ENCODE peak calls at places on chromosome 7, in five cellular contexts. N is epithelial cell of esophagus; E is CD8-positive, alpha-beta T cell; V is fibroblast of mammary gland; D is IMR-90. H is an unnamed sample.
A peak's percentile ranks its signal among the peaks of the same experiment; 100 is the strongest.

GRCh38 chr7:86949052-86949778 is 110.2 kb downstream of the ELAPOR2 start:
- DNase-seq in N (no peak), E (no peak), V (no peak), D (no peak), H (no peak)

GRCh38 chr7:7751243-7752092 is 33.1 kb upstream of the RPA3 start:
- DNase-seq in N (no peak), E (no peak), V (no peak), D (no peak), H (no peak)

GRCh38 chr7:82017334-82017943 is 247.6 kb upstream of the HGF start:
- DNase-seq in N (peak; percentile 49), E (no peak), V (peak; percentile 64), D (peak; percentile 65), H (peak; percentile 28)

GRCh38 chr7:121107923-121108498 is 119.5 kb downstream of the CPED1 start:
- DNase-seq in N (peak; percentile 67), E (no peak), V (peak; percentile 80), D (peak; percentile 78), H (peak; percentile 70)

GRCh38 chr7:63900394-63901203 is 98.0 kb upstream of the ZNF722 start:
- DNase-seq in N (peak; percentile 45), E (peak; percentile 88), V (peak; percentile 66), D (no peak), H (no peak)

GRCh38 chr7:25656581-25657026 is 428.3 kb upstream of the NPVF start:
- DNase-seq in N (no peak), E (no peak), V (peak; percentile 46), D (no peak), H (no peak)

GRCh38 chr7:105990726-105991465 is 27.8 kb downstream of the CDHR3 start:
- DNase-seq in N (no peak), E (no peak), V (peak; percentile 23), D (no peak), H (no peak)

GRCh38 chr7:8197994-8198698 is 63.8 kb downstream of the ICA1 start:
- DNase-seq in N (no peak), E (peak; percentile 32), V (no peak), D (no peak), H (no peak)

GRCh38 chr7:73526892-73527821 is 5.1 kb upstream of the BAZ1B start:
- DNase-seq in N (no peak), E (no peak), V (no peak), D (no peak), H (no peak)

GRCh38 chr7:78510580-78511188 is 712.1 kb downstream of the PHTF2 start:
- DNase-seq in N (peak; percentile 61), E (no peak), V (peak; percentile 52), D (peak; percentile 67), H (peak; percentile 51)

GRCh38 chr7:139995034-139995915 is 67.5 kb downstream of the PARP12 start:
- DNase-seq in N (peak; percentile 24), E (no peak), V (peak; percentile 45), D (peak; percentile 87), H (peak; percentile 73)

GRCh38 chr7:55100962-55101327 is 82.1 kb downstream of the EGFR start:
- DNase-seq in N (peak; percentile 85), E (no peak), V (no peak), D (no peak), H (no peak)

GRCh38 chr7:6160191-6160623 is 112.2 kb downstream of the CYTH3 start:
- DNase-seq in N (peak; percentile 47), E (no peak), V (peak; percentile 84), D (peak; percentile 65), H (peak; percentile 13)

GRCh38 chr7:99560834-99561734 is 2.6 kb downstream of the ZNF655 start:
- DNase-seq in N (peak; percentile 91), E (no peak), V (no peak), D (no peak), H (peak; percentile 29)

GRCh38 chr7:103540986-103541385 is 95.0 kb upstream of the SLC26A5 start:
- DNase-seq in N (no peak), E (no peak), V (no peak), D (no peak), H (peak; percentile 40)

GRCh38 chr7:108497082-108497725 is 28.7 kb downstream of the PNPLA8 start:
- DNase-seq in N (peak; percentile 54), E (peak; percentile 52), V (peak; percentile 61), D (peak; percentile 52), H (peak; percentile 66)

GRCh38 chr7:74511360-74511759 is 57.7 kb downstream of the GTF2IRD1 start:
- DNase-seq in N (no peak), E (no peak), V (no peak), D (peak; percentile 13), H (no peak)

GRCh38 chr7:100087055-100087750 is 1.6 kb upstream of the COPS6 start:
- DNase-seq in N (peak; percentile 86), E (no peak), V (peak; percentile 97), D (peak; percentile 99), H (no peak)

GRCh38 chr7:158097511-158098124 is 490.0 kb downstream of the PTPRN2 start:
- DNase-seq in N (no peak), E (no peak), V (no peak), D (no peak), H (no peak)

GRCh38 chr7:105806592-105807266 is 69.7 kb downstream of the ATXN7L1 start:
- DNase-seq in N (peak; percentile 87), E (peak; percentile 43), V (peak; percentile 85), D (peak; percentile 79), H (peak; percentile 69)

GRCh38 chr7:151245360-151246160 is 2.9 kb downstream of the SMARCD3 start:
- DNase-seq in N (peak; percentile 21), E (peak; percentile 77), V (no peak), D (no peak), H (no peak)

GRCh38 chr7:50640779-50641178 is 75.6 kb upstream of the DDC start:
- DNase-seq in N (no peak), E (no peak), V (no peak), D (no peak), H (no peak)

GRCh38 chr7:127824682-127825081 is 172.7 kb downstream of the SND1 start:
- DNase-seq in N (no peak), E (no peak), V (no peak), D (no peak), H (no peak)

GRCh38 chr7:121505021-121505420 is 108.9 kb upstream of the FAM3C start:
- DNase-seq in N (no peak), E (no peak), V (peak; percentile 74), D (peak; percentile 45), H (no peak)

GRCh38 chr7:120942861-120943260 is 7.7 kb upstream of the ING3 start:
- DNase-seq in N (no peak), E (no peak), V (no peak), D (no peak), H (no peak)

GRCh38 chr7:92092210-92092609 is 42.1 kb downstream of the CYP51A1 start:
- DNase-seq in N (no peak), E (no peak), V (no peak), D (peak; percentile 3), H (no peak)
- TF ChIP-seq CTCF in N (no peak), E (no peak), V (no peak), D (no peak), H (no peak)

GRCh38 chr7:142153400-142153799 is 41.9 kb downstream of the MGAM2 start:
- DNase-seq in N (peak; percentile 46), E (no peak), V (no peak), D (no peak), H (peak; percentile 43)
- TF ChIP-seq CTCF in N (peak; percentile 64), E (no peak), V (peak; percentile 30), D (no peak), H (no peak)

DNA sequence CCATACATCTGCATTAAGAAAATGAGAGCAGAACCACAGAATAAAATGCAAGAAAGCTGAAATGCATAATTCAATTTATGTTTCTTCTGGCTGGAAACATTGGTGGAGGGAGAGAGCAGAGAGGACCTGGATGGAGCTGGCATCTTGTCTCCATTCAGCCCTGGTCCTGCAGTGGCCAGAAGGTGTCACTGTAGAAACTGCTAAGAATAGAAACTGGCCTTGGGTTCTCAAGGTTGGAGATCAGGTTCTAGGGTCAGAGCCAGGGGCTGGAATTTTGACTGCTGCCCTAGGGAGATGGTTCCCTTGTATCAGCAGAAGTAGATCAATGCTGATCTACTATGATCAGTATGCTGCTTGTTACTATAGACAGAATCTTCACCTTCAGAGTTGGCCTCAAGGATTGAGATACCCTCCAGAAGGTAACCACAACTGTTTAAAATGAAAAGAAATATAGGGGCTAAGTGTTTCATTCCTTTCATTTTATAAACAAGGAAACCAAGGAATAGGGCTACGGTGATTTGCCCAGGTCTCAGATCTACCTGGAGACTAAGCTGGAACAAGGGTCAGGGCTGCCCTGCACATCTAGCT is 13.1 kb downstream of the TAS2R41 start:
- DNase-seq in N (peak; percentile 61), E (no peak), V (peak; percentile 54), D (no peak), H (peak; percentile 54)
- TF ChIP-seq CTCF in N (peak; percentile 75), E (no peak), V (peak; percentile 75), D (peak; percentile 45), H (peak; percentile 42)

GRCh38 chr7:503046-503574 is 16.5 kb downstream of the PDGFA start:
- DNase-seq in N (no peak), E (no peak), V (no peak), D (no peak), H (no peak)
- TF ChIP-seq CTCF in N (no peak), E (no peak), V (no peak), D (no peak), H (no peak)

GRCh38 chr7:68421712-68422111 is 1176.6 kb upstream of the AUTS2 start:
- DNase-seq in N (no peak), E (no peak), V (no peak), D (no peak), H (no peak)

GRCh38 chr7:68424643-68425297 is 1173.5 kb upstream of the AUTS2 start:
- DNase-seq in N (no peak), E (no peak), V (no peak), D (no peak), H (no peak)

GRCh38 chr7:68429376-68430117 is 1168.7 kb upstream of the AUTS2 start:
- DNase-seq in N (no peak), E (no peak), V (no peak), D (no peak), H (no peak)

GRCh38 chr7:68420342-68420750 is 1177.9 kb upstream of the AUTS2 start:
- DNase-seq in N (no peak), E (no peak), V (no peak), D (no peak), H (no peak)

DNA sequence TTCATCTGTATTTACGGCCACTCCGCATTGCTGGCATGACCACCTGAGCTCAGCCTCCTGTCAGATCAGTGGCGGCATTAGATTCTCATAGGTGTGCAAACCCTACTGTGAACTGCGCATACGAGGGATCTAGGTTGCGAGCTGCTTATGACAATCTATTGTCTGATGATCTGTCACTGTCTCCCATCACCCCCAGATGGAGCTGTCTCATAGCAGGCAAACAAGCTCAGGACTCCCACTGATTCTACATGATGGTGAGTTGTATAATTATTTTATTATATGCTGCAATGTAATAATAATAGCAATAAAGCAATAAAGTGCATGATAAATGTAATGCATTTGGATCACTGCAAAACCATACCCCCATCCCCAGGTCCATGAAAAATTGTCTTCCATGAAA is 1172.9 kb upstream of the AUTS2 start:
- DNase-seq in N (no peak), E (no peak), V (no peak), D (no peak), H (no peak)
- TF ChIP-seq CTCF in N (no peak), E (no peak), V (no peak), D (no peak), H (no peak)

DNA sequence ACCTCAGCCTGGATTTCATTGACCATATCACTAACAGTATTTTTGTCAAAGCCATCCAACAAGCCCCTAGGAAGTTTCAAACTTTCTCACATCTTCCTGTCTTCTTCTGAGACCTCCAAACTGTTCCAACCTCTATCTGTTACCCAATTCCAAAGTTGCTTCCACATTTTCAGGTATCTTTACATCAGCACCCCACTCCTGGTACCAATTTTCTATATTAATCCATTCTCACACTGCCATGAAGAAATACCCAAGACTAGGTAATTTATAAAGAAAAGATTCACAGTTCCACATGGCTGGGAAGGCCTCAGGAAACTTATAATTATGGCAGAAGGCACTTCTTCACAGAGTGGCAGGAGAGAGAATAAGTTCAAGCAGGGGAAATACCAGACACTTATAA is 571.9 kb upstream of the PHF14 start:
- DNase-seq in N (no peak), E (no peak), V (no peak), D (no peak), H (no peak)
- TF ChIP-seq CTCF in N (no peak), E (no peak), V (no peak), D (no peak), H (no peak)